ENCODE peak calls at places on chromosomes 7 and 10, in eight cellular contexts. G, I, N, Q, V, M, L and O are unnamed samples.

GRCh38 chr7:98338441-98338840 is 57.0 kb downstream of the BRI3 start:
- DNase-seq in G (no peak), I (no peak), N (no peak), Q (no peak), V (no peak), M (no peak), L (no peak), O (no peak)

GRCh38 chr7:75989726-75990388 is 4.5 kb downstream of the TMEM120A start:
- DNase-seq in G (peak; percentile 62), I (peak; percentile 65), N (no peak), Q (no peak), V (no peak), M (peak; percentile 71), L (no peak), O (no peak)

GRCh38 chr7:51455948-51456347 is 139.3 kb upstream of the COBL start:
- DNase-seq in G (no peak), I (no peak), N (no peak), Q (no peak), V (no peak), M (no peak), L (no peak), O (peak; percentile 30)

GRCh38 chr7:105890290-105890997 is 14.0 kb upstream of the ATXN7L1 start:
- DNase-seq in G (no peak), I (no peak), N (peak; percentile 45), Q (no peak), V (no peak), M (no peak), L (no peak), O (no peak)

GRCh38 chr10:52071814-52072213 is 242.3 kb upstream of the DKK1 start:
- DNase-seq in G (no peak), I (peak; percentile 18), N (no peak), Q (no peak), V (no peak), M (no peak), L (no peak), O (no peak)

GRCh38 chr10:62853710-62854109 is 37.5 kb upstream of the EGR2 start:
- DNase-seq in G (no peak), I (no peak), N (no peak), Q (no peak), V (no peak), M (no peak), L (no peak), O (no peak)

GRCh38 chr7:138468244-138469123 is 8.4 kb downstream of the TRIM24 start:
- DNase-seq in G (no peak), I (peak; percentile 22), N (peak; percentile 14), Q (no peak), V (no peak), M (no peak), L (no peak), O (peak; percentile 76)

GRCh38 chr7:122546496-122546895 is 152.4 kb downstream of the RNF133 start:
- DNase-seq in G (no peak), I (no peak), N (no peak), Q (no peak), V (no peak), M (no peak), L (no peak), O (no peak)

GRCh38 chr7:21261627-21262564 is 166.0 kb upstream of the SP4 start:
- DNase-seq in G (no peak), I (no peak), N (peak; percentile 18), Q (peak; percentile 19), V (no peak), M (no peak), L (no peak), O (no peak)

GRCh38 chr10:101006593-101007098 is 7.0 kb downstream of the LZTS2 start:
- DNase-seq in G (no peak), I (no peak), N (peak; percentile 32), Q (no peak), V (no peak), M (no peak), L (no peak), O (no peak)

GRCh38 chr10:62459072-62459471 is 84.9 kb downstream of the ZNF365 start:
- DNase-seq in G (no peak), I (no peak), N (peak; percentile 85), Q (no peak), V (no peak), M (no peak), L (no peak), O (no peak)

GRCh38 chr10:10133271-10133670 is 884.4 kb upstream of the CELF2 start:
- DNase-seq in G (no peak), I (no peak), N (no peak), Q (no peak), V (no peak), M (no peak), L (no peak), O (no peak)

GRCh38 chr10:34598972-34599371 is 216.1 kb downstream of the PARD3 start:
- DNase-seq in G (no peak), I (no peak), N (peak; percentile 91), Q (no peak), V (no peak), M (no peak), L (no peak), O (no peak)

GRCh38 chr7:125423444-125424155 is 494.0 kb upstream of the POT1 start:
- DNase-seq in G (no peak), I (no peak), N (no peak), Q (no peak), V (no peak), M (no peak), L (no peak), O (no peak)

GRCh38 chr7:157021893-157022680 is 11.6 kb upstream of the MNX1 start:
- DNase-seq in G (no peak), I (no peak), N (no peak), Q (no peak), V (no peak), M (peak; percentile 27), L (no peak), O (no peak)

GRCh38 chr7:121081327-121081936 is 92.9 kb downstream of the CPED1 start:
- DNase-seq in G (no peak), I (no peak), N (peak; percentile 85), Q (no peak), V (no peak), M (no peak), L (no peak), O (peak; percentile 40)

GRCh38 chr7:8105449-8106095 is 137.0 kb downstream of the GLCCI1 start:
- DNase-seq in G (no peak), I (no peak), N (no peak), Q (no peak), V (no peak), M (no peak), L (no peak), O (no peak)

GRCh38 chr7:46806856-46807255 is 775.1 kb downstream of the TNS3 start:
- DNase-seq in G (no peak), I (no peak), N (no peak), Q (no peak), V (no peak), M (no peak), L (no peak), O (no peak)

GRCh38 chr7:12467837-12468236 is 64.2 kb upstream of the VWDE start:
- DNase-seq in G (no peak), I (no peak), N (no peak), Q (no peak), V (no peak), M (no peak), L (no peak), O (no peak)

DNA sequence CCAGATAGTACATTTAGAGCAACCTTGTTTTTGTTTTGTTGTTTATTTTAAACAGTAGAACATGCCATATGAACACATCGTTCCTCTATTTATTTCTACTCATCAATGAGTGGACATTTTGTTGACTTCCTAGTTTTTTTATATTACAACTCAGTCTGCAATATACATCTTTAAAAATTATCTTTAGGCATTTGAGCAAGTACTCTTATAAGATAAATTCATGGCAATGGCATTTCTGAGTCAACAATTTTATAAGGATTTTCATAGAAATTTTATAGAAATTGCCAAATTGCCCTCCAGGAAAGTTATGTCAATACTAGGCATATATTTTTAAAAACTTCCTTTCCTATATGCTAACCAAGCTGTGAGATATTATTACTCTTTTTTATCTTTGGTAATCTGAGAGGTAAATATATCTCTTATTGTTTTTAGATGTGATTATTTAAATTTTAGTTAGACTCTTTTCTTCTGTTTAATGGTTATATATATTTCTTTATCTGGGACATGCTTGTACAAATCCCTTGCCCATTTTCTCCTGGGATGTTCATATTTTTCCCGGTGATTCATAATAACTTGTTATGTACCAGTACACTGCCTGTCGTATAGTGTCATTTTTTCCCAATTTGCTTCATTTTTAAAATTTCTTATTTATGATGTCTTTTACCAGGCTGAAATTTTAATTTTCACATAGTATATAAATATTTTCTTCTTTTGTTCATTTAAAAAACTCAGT is 50.5 kb downstream of the FZD1 start:
- DNase-seq in G (no peak), I (no peak), N (no peak), Q (no peak), V (no peak), M (no peak), L (no peak), O (no peak)
- TF ChIP-seq CTCF in G (no peak), I (no peak), N (no peak), Q (no peak), V (no peak), M (no peak), L (no peak), O (no peak)

GRCh38 chr10:17805921-17806577 is 3.1 kb upstream of the MRC1 start:
- DNase-seq in G (no peak), I (no peak), N (no peak), Q (no peak), V (no peak), M (no peak), L (no peak), O (no peak)
- TF ChIP-seq CTCF in G (no peak), I (peak; percentile 29), N (no peak), Q (no peak), V (no peak), M (no peak), L (no peak), O (peak; percentile 21)

GRCh38 chr10:13481690-13482089 is 47.1 kb downstream of the BEND7 start:
- DNase-seq in G (no peak), I (no peak), N (no peak), Q (no peak), V (no peak), M (no peak), L (no peak), O (no peak)

GRCh38 chr10:13483951-13484350 is 44.9 kb downstream of the BEND7 start:
- DNase-seq in G (no peak), I (no peak), N (no peak), Q (no peak), V (no peak), M (no peak), L (no peak), O (peak; percentile 46)

GRCh38 chr10:13489035-13489434 is 39.8 kb downstream of the BEND7 start:
- DNase-seq in G (no peak), I (no peak), N (no peak), Q (no peak), V (no peak), M (no peak), L (no peak), O (no peak)

GRCh38 chr10:13483073-13483472 is 45.7 kb downstream of the BEND7 start:
- DNase-seq in G (no peak), I (no peak), N (no peak), Q (no peak), V (no peak), M (no peak), L (no peak), O (no peak)

GRCh38 chr10:13485623-13486022 is 43.2 kb downstream of the BEND7 start:
- DNase-seq in G (no peak), I (no peak), N (no peak), Q (no peak), V (no peak), M (no peak), L (no peak), O (no peak)
- TF ChIP-seq CTCF in G (no peak), I (peak; percentile 32), N (peak; percentile 41), Q (no peak), V (peak; percentile 67), M (peak; percentile 12), L (no peak), O (peak; percentile 23)

GRCh38 chr7:134985894-134986362 is 380 bp upstream of the AGBL3 start:
- DNase-seq in G (no peak), I (no peak), N (no peak), Q (no peak), V (no peak), M (no peak), L (no peak), O (no peak)
- TF ChIP-seq CTCF in G (no peak), I (no peak), N (peak; percentile 18), Q (no peak), V (no peak), M (no peak), L (no peak), O (no peak)